ENCODE peak calls at places on chromosomes 1 and 21, in eight cellular contexts. Y is activated CD8-positive, alpha-beta memory T cell treated with anti-CD3 and anti-CD28 coated beads, Interleukin-2, amount 50 U/mL, for 4 hours; S is stimulated activated CD4-positive, alpha-beta T cell treated with anti-CD3 and anti-CD28 coated beads, Interleukin-15, amount 100 ng/mL, for 1 hour; V is mucosa of descending colon; H is iPS-NIHi11; G is AG10803; Z is NT2/D1; A is AG04450. X is an unnamed sample.

GRCh38 chr1:234589854-234590620 is 19.9 kb downstream of the IRF2BP2 start:
- DNase-seq in Y (no peak), S (no peak), V (no peak), H (peak), G (peak), Z (no peak), A (no peak), X (no peak)

GRCh38 chr21:25732091-25732760 is 2.5 kb downstream of the ATP5PF start:
- DNase-seq in Y (no peak), S (no peak), V (no peak), H (no peak), G (no peak), Z (no peak), A (no peak), X (no peak)

GRCh38 chr21:21301013-21301412 is 302.8 kb downstream of the NCAM2 start:
- DNase-seq in Y (no peak), S (no peak), V (no peak), H (no peak), G (no peak), Z (no peak), A (no peak), X (no peak)

GRCh38 chr1:7300893-7301292 is 470.2 kb upstream of the VAMP3 start:
- DNase-seq in Y (no peak), S (no peak), V (no peak), H (no peak), G (peak), Z (no peak), A (peak), X (no peak)

GRCh38 chr1:44542415-44543063 is 131.7 kb downstream of the TMEM53 start:
- DNase-seq in Y (no peak), S (no peak), V (no peak), H (no peak), G (no peak), Z (no peak), A (no peak), X (no peak)

GRCh38 chr21:42097860-42098259 is 26.7 kb downstream of the UMODL1 start:
- DNase-seq in Y (no peak), S (no peak), V (peak), H (peak), G (peak), Z (no peak), A (peak), X (no peak)

GRCh38 chr1:110114173-110114572 is 1.9 kb downstream of the UBL4B start:
- DNase-seq in Y (no peak), S (no peak), V (no peak), H (no peak), G (no peak), Z (no peak), A (no peak), X (no peak)

GRCh38 chr1:89576016-89576415 is 51.4 kb downstream of the LRRC8B start:
- DNase-seq in Y (no peak), S (no peak), V (no peak), H (no peak), G (no peak), Z (no peak), A (no peak), X (no peak)

GRCh38 chr1:9388628-9389184 is 96.0 kb downstream of the SPSB1 start:
- DNase-seq in Y (no peak), S (no peak), V (no peak), H (no peak), G (peak), Z (no peak), A (no peak), X (no peak)

GRCh38 chr1:21671915-21672314 is 2.8 kb upstream of the RAP1GAP start:
- DNase-seq in Y (no peak), S (no peak), V (no peak), H (no peak), G (no peak), Z (no peak), A (no peak), X (no peak)

GRCh38 chr21:17270234-17270633 is 242.6 kb upstream of the CXADR start:
- DNase-seq in Y (no peak), S (no peak), V (no peak), H (peak), G (peak), Z (no peak), A (peak), X (no peak)

GRCh38 chr1:222754386-222755139 is 17.6 kb downstream of the FAM177B start:
- DNase-seq in Y (no peak), S (no peak), V (peak), H (no peak), G (peak), Z (no peak), A (peak), X (no peak)

GRCh38 chr1:53573931-53574330 is 114.7 kb downstream of the DMRTB1 start:
- DNase-seq in Y (peak), S (no peak), V (no peak), H (no peak), G (no peak), Z (no peak), A (no peak), X (peak)

GRCh38 chr21:15870819-15871218 is 141.0 kb downstream of the USP25 start:
- DNase-seq in Y (no peak), S (no peak), V (no peak), H (no peak), G (no peak), Z (no peak), A (no peak), X (no peak)

GRCh38 chr1:186102559-186103148 is 272.4 kb downstream of the TPR start:
- DNase-seq in Y (no peak), S (no peak), V (no peak), H (no peak), G (peak), Z (no peak), A (peak), X (no peak)

GRCh38 chr1:15184445-15185103 is 31.0 kb downstream of the TMEM51 start:
- DNase-seq in Y (no peak), S (no peak), V (no peak), H (no peak), G (no peak), Z (no peak), A (no peak), X (no peak)

GRCh38 chr1:175003521-175003920 is 3.8 kb downstream of the CACYBP start:
- DNase-seq in Y (no peak), S (no peak), V (no peak), H (no peak), G (no peak), Z (no peak), A (no peak), X (no peak)

GRCh38 chr1:64476251-64476952 is 6.5 kb downstream of the CACHD1 start:
- DNase-seq in Y (no peak), S (no peak), V (no peak), H (no peak), G (peak), Z (no peak), A (peak), X (no peak)

GRCh38 chr1:167288390-167289062 is 67.8 kb downstream of the POU2F1 start:
- DNase-seq in Y (no peak), S (no peak), V (no peak), H (no peak), G (no peak), Z (no peak), A (no peak), X (no peak)

GRCh38 chr1:20411196-20411980 is 74.6 kb downstream of the CAMK2N1 start:
- DNase-seq in Y (no peak), S (no peak), V (no peak), H (no peak), G (peak), Z (no peak), A (peak), X (peak)

GRCh38 chr1:12674358-12674757 is 30.5 kb downstream of the AADACL4 start:
- DNase-seq in Y (no peak), S (no peak), V (no peak), H (no peak), G (no peak), Z (no peak), A (no peak), X (no peak)

GRCh38 chr1:228091084-228091483 is 8.6 kb downstream of the ARF1 start:
- DNase-seq in Y (no peak), S (no peak), V (no peak), H (no peak), G (no peak), Z (no peak), A (no peak), X (no peak)

GRCh38 chr1:105137543-105138444 is 1388.1 kb downstream of the AMY1C start:
- DNase-seq in Y (no peak), S (no peak), V (no peak), H (peak), G (no peak), Z (peak), A (no peak), X (no peak)